ENCODE peak calls at places on chromosomes 1 and 21, in four cellular contexts. T is Caco-2, K is NCI-H1105, S is NCI-H446 treated with DMSO at 0.1 percent for 48 hours. G is an unnamed sample.

GRCh38 chr1:29253180-29253579 is 16.9 kb downstream of the PTPRU start:
- DNase-seq in K (no peak), T (no peak), S (no peak), G (no peak)

GRCh38 chr21:34243562-34243961 is 120.2 kb upstream of the KCNE2 start:
- DNase-seq in S (no peak), K (no peak), T (no peak), G (no peak)

GRCh38 chr1:207364622-207365021 is 43.1 kb downstream of the CD55 start:
- DNase-seq in K (no peak), S (no peak), T (no peak), G (no peak)

GRCh38 chr1:162562452-162562828 is 918 bp downstream of the UAP1 start:
- DNase-seq in S (peak), K (no peak), T (no peak), G (no peak)

GRCh38 chr1:97332716-97333115 is 588.1 kb downstream of the DPYD start:
- DNase-seq in T (no peak), K (no peak), S (no peak), G (no peak)

GRCh38 chr1:160855181-160855981 is 7.3 kb downstream of the CD244 start:
- DNase-seq in S (no peak), T (no peak), K (no peak), G (no peak)

GRCh38 chr1:152220166-152221163 is 3.5 kb downstream of the HRNR start:
- DNase-seq in K (no peak), T (no peak), S (no peak), G (no peak)

GRCh38 chr1:109493805-109494539 is at the start of gene CYB561D1:
- DNase-seq in K (peak), T (peak), S (peak), G (peak)

GRCh38 chr1:110310300-110310699 is 28.9 kb upstream of the RBM15 start:
- DNase-seq in T (no peak), S (no peak), K (no peak), G (no peak)

GRCh38 chr1:30330644-30331043 is 392.7 kb downstream of the MATN1 start:
- DNase-seq in S (no peak), K (no peak), T (no peak), G (no peak)

GRCh38 chr1:201291917-201292316 is 8.6 kb downstream of the PKP1 start:
- DNase-seq in T (peak), S (no peak), K (no peak), G (no peak)

GRCh38 chr1:32485554-32486255 is 20.8 kb downstream of the ZBTB8B start:
- DNase-seq in S (no peak), T (no peak), K (no peak), G (no peak)

GRCh38 chr1:84122780-84123382 is 21.2 kb upstream of the PRKACB start:
- DNase-seq in K (peak), S (peak), T (peak), G (no peak)

GRCh38 chr1:10896673-10897072 is 100.2 kb upstream of the CASZ1 start:
- DNase-seq in S (no peak), T (no peak), K (no peak), G (no peak)

G was measured in type B pancreatic cell.